ENCODE peak calls at places on chromosomes 6 and 20, in five cellular contexts. I, E, L, G and P are unnamed samples.
A peak's percentile ranks its signal among the peaks of the same experiment; 100 is the strongest.

GRCh38 chr20:38066969-38067716 is 33.6 kb downstream of the RPRD1B start:
- DNase-seq in L (no peak), E (no peak), G (no peak), I (no peak), P (no peak)

GRCh38 chr6:113909224-113909856 is 52.2 kb downstream of the MARCKS start:
- DNase-seq in L (no peak), E (peak; percentile 5), I (no peak), G (no peak), P (no peak)

GRCh38 chr6:72580281-72580940 is 41.5 kb upstream of the KCNQ5 start:
- DNase-seq in I (no peak), E (peak; percentile 11), L (peak; percentile 54), G (no peak), P (no peak)

GRCh38 chr6:24428615-24429014 is 25.9 kb downstream of the MRS2 start:
- DNase-seq in G (no peak), E (no peak), I (no peak), L (no peak), P (no peak)

GRCh38 chr6:54493138-54493537 is 184.9 kb downstream of the TINAG start:
- DNase-seq in I (no peak), E (peak; percentile 9), G (no peak), L (no peak), P (no peak)

GRCh38 chr6:61558796-61559195 is 727.2 kb downstream of the KHDRBS2 start:
- DNase-seq in L (no peak), I (no peak), E (no peak), G (no peak), P (no peak)

GRCh38 chr6:17096076-17096475 is 5.8 kb upstream of the STMND1 start:
- DNase-seq in I (no peak), E (no peak), G (no peak), L (peak; percentile 36), P (no peak)

GRCh38 chr6:148342146-148343027 is at the start of gene SASH1:
- DNase-seq in E (peak; percentile 66), I (peak; percentile 54), L (peak; percentile 64), G (no peak), P (no peak)

GRCh38 chr20:1212607-1213396 is 9.5 kb downstream of the C20orf202 start:
- DNase-seq in G (peak; percentile 3), E (peak; percentile 74), I (peak; percentile 59), L (peak; percentile 70), P (peak; percentile 76)

GRCh38 chr20:62711703-62712101 is 3.1 kb downstream of the NTSR1 start:
- DNase-seq in L (no peak), E (no peak), G (no peak), I (no peak), P (no peak)

GRCh38 chr6:137693737-137694136 is 173.3 kb upstream of the TNFAIP3 start:
- DNase-seq in L (no peak), G (no peak), E (no peak), I (no peak), P (no peak)

GRCh38 chr6:34531580-34532201 is 24.4 kb downstream of the SPDEF start:
- DNase-seq in E (no peak), I (peak; percentile 46), L (no peak), G (no peak), P (no peak)

GRCh38 chr20:54084193-54084592 is 13.8 kb upstream of the BCAS1 start:
- DNase-seq in G (no peak), L (no peak), E (no peak), I (no peak), P (no peak)

GRCh38 chr20:32941155-32941885 is 62.9 kb downstream of the SUN5 start:
- DNase-seq in G (no peak), L (no peak), E (no peak), I (no peak), P (no peak)

GRCh38 chr20:53124075-53124532 is 151.9 kb downstream of the TSHZ2 start:
- DNase-seq in L (no peak), G (no peak), I (peak; percentile 56), E (no peak), P (no peak)

GRCh38 chr6:139080255-139080920 is 51.8 kb downstream of the ABRACL start:
- DNase-seq in E (no peak), I (no peak), G (no peak), L (no peak), P (no peak)

GRCh38 chr6:132548746-132549463 is 3.6 kb upstream of the TAAR8 start:
- DNase-seq in E (no peak), L (no peak), G (no peak), I (no peak), P (no peak)

GRCh38 chr20:36093025-36093803 is 61.3 kb upstream of the EPB41L1 start:
- DNase-seq in E (no peak), L (peak; percentile 65), I (no peak), G (peak; percentile 22), P (peak; percentile 77)

GRCh38 chr20:57456116-57456515 is 64.9 kb downstream of the RBM38 start:
- DNase-seq in L (no peak), E (no peak), I (no peak), G (no peak), P (no peak)

GRCh38 chr6:149897015-149897697 is 757 bp downstream of the RAET1E start:
- DNase-seq in E (peak; percentile 67), G (peak; percentile 8), I (peak; percentile 89), L (peak; percentile 46), P (peak; percentile 62)

GRCh38 chr6:45663181-45664180 is 285.7 kb upstream of the SUPT3H start:
- DNase-seq in G (no peak), E (no peak), L (no peak), I (no peak), P (peak; percentile 51)

GRCh38 chr20:58458342-58459057 is 56.7 kb downstream of the APCDD1L start:
- DNase-seq in E (no peak), G (no peak), I (no peak), L (no peak), P (no peak)

GRCh38 chr20:63215101-63216040 is 560 bp downstream of the YTHDF1 start:
- DNase-seq in L (peak; percentile 19), E (peak; percentile 78), I (no peak), G (no peak), P (no peak)

GRCh38 chr6:7138921-7139358 is 31.2 kb downstream of the RREB1 start:
- DNase-seq in E (no peak), I (no peak), L (peak; percentile 82), G (no peak), P (peak; percentile 71)

DNA sequence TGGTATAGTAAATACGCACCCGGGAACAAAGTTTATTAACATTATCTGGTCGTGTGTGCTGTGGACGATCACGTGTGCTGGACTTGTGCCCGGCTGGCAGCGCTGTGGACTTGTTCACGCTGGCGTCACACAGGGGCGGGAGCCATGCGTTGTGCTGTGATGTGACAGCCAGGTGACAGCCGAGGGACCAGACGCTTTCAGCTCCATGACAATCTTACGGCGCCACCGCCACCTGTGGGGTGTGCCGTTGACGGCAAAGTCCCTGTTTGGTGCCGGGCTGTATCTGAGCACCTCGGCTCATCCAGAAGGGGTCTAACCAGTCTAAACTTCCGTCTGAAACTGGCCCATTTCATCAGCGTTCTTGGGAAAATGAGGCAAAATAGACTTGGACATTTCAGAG is 25.2 kb downstream of the DLL1 start:
- DNase-seq in I (no peak), G (no peak), L (peak; percentile 93), E (no peak), P (peak; percentile 92)
- TF ChIP-seq POLR2A in I (no peak), G (no peak), L (no peak), E (no peak), P (no peak)

GRCh38 chr6:52576392-52577021 is 353 bp downstream of the TRAM2 start:
- DNase-seq in G (peak; percentile 27), L (no peak), E (peak; percentile 78), I (peak; percentile 49), P (peak; percentile 87)
- TF ChIP-seq POLR2A in G (peak; percentile 74), L (no peak), E (peak; percentile 61), I (no peak), P (peak; percentile 49)

GRCh38 chr6:82567621-82568020 is 204.0 kb downstream of the TPBG start:
- DNase-seq in I (no peak), L (no peak), G (no peak), E (no peak), P (no peak)
- TF ChIP-seq POLR2A in I (no peak), L (no peak), G (no peak), E (no peak), P (no peak)

DNA sequence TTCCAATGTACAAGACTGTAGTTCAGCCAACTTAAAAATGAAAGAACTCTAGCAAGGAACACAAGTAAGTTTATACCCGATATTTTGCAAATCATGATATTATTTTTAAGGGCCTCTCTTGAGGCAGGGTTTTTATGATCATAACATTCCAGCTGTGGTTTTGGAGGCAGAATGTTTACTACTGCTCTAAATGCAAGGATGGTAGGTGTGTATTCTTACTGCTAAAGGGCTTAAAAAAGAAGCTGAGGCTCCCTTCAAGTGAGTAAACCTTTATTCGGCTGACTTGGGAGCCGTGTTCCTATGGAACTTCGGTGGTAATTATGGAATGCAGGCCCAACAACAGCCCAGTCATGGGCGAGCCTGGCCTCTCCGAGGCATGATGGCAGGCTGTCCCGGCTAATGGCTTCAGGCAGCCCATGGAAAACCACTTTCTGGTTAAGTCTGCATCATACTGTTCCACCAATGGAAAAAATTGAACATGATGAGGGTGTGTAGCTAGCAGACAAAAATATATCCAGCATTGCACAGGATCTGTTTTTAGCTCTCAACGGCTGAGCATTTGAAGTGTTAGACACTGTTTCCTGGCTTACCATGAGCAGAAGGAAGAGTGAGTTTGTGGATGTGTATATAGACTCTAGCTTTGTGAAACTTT is 111.5 kb downstream of the TIAM2 start:
- DNase-seq in I (no peak), G (no peak), L (no peak), E (no peak), P (no peak)
- TF ChIP-seq POLR2A in I (no peak), G (no peak), L (no peak), E (no peak), P (no peak)

GRCh38 chr6:42783177-42783875 is 1.5 kb downstream of the BICRAL start:
- DNase-seq in L (peak; percentile 81), E (peak; percentile 40), G (no peak), I (peak; percentile 57), P (peak; percentile 87)
- TF ChIP-seq POLR2A in L (peak; percentile 5), E (peak; percentile 51), G (no peak), I (no peak), P (peak; percentile 26)